ENCODE peak calls at places on chromosome 19, in four cellular contexts. One of them, this sample, is unnamed.

GRCh38 chr19:35533822-35534521 is 716 bp downstream of the GAPDHS start:
- DNase-seq in HepG2: peak; percentile 23
- DNase-seq in K562: no peak
- DNase-seq in GM12878: no peak
- DNase-seq in this sample: no peak

GRCh38 chr19:32296694-32297093 is 48.7 kb upstream of the ZNF507 start:
- DNase-seq in HepG2: no peak
- DNase-seq in K562: no peak
- DNase-seq in GM12878: no peak
- DNase-seq in this sample: no peak

GRCh38 chr19:42253245-42254082 is 1.5 kb downstream of the ERF start:
- DNase-seq in GM12878: no peak
- DNase-seq in HepG2: peak; percentile 59
- DNase-seq in K562: peak; percentile 87
- DNase-seq in this sample: peak; percentile 83

GRCh38 chr19:9009935-9010651 is at the start of gene MUC16:
- DNase-seq in K562: no peak
- DNase-seq in HepG2: no peak
- DNase-seq in GM12878: no peak
- DNase-seq in this sample: no peak

GRCh38 chr19:12937243-12938053 is 961 bp upstream of the CALR start:
- DNase-seq in HepG2: peak; percentile 43
- DNase-seq in K562: no peak
- DNase-seq in GM12878: no peak
- DNase-seq in this sample: peak; percentile 52

GRCh38 chr19:8391274-8392016 is 1.3 kb downstream of the RAB11B start:
- DNase-seq in GM12878: no peak
- DNase-seq in K562: no peak
- DNase-seq in HepG2: no peak
- DNase-seq in this sample: no peak

GRCh38 chr19:33868821-33869412 is 72.2 kb downstream of the KCTD15 start:
- DNase-seq in HepG2: no peak
- DNase-seq in GM12878: no peak
- DNase-seq in K562: no peak
- DNase-seq in this sample: peak; percentile 73

GRCh38 chr19:29564574-29565005 is 38.8 kb downstream of the VSTM2B start:
- DNase-seq in K562: no peak
- DNase-seq in GM12878: no peak
- DNase-seq in HepG2: no peak
- DNase-seq in this sample: no peak

GRCh38 chr19:8641908-8642547 is 11.6 kb downstream of the NFILZ start:
- DNase-seq in HepG2: peak; percentile 71
- DNase-seq in K562: peak; percentile 53
- DNase-seq in GM12878: no peak
- DNase-seq in this sample: peak; percentile 44

GRCh38 chr19:39307233-39307821 is 11.1 kb downstream of the IFNL1 start:
- DNase-seq in HepG2: no peak
- DNase-seq in GM12878: no peak
- DNase-seq in K562: peak; percentile 38
- DNase-seq in this sample: no peak

GRCh38 chr19:6087074-6087506 is 23.2 kb downstream of the RFX2 start:
- DNase-seq in GM12878: peak; percentile 40
- DNase-seq in HepG2: peak; percentile 75
- DNase-seq in K562: peak; percentile 49
- DNase-seq in this sample: peak; percentile 46

GRCh38 chr19:39599116-39599515 is 3.2 kb upstream of the LGALS13 start:
- DNase-seq in GM12878: no peak
- DNase-seq in HepG2: peak; percentile 30
- DNase-seq in K562: peak; percentile 16
- DNase-seq in this sample: no peak

GRCh38 chr19:37920591-37921450 is 13.8 kb downstream of the SIPA1L3 start:
- DNase-seq in HepG2: peak; percentile 49
- DNase-seq in GM12878: no peak
- DNase-seq in K562: no peak
- DNase-seq in this sample: no peak

GRCh38 chr19:18284710-18285430 is 3.4 kb upstream of the JUND start:
- DNase-seq in K562: no peak
- DNase-seq in GM12878: no peak
- DNase-seq in HepG2: no peak
- DNase-seq in this sample: no peak
- TF ChIP-seq CHD2 in K562: no peak
- TF ChIP-seq CHD2 in GM12878: no peak
- TF ChIP-seq CHD2 in HepG2: no peak
- TF ChIP-seq CHD2 in this sample: no peak

GRCh38 chr19:5026706-5027273 is 57.9 kb downstream of the KDM4B start:
- DNase-seq in GM12878: no peak
- DNase-seq in HepG2: no peak
- DNase-seq in K562: no peak
- DNase-seq in this sample: no peak
- TF ChIP-seq MXI1 in GM12878: no peak
- TF ChIP-seq MXI1 in HepG2: no peak
- TF ChIP-seq MXI1 in K562: no peak
- TF ChIP-seq MXI1 in this sample: no peak

DNA sequence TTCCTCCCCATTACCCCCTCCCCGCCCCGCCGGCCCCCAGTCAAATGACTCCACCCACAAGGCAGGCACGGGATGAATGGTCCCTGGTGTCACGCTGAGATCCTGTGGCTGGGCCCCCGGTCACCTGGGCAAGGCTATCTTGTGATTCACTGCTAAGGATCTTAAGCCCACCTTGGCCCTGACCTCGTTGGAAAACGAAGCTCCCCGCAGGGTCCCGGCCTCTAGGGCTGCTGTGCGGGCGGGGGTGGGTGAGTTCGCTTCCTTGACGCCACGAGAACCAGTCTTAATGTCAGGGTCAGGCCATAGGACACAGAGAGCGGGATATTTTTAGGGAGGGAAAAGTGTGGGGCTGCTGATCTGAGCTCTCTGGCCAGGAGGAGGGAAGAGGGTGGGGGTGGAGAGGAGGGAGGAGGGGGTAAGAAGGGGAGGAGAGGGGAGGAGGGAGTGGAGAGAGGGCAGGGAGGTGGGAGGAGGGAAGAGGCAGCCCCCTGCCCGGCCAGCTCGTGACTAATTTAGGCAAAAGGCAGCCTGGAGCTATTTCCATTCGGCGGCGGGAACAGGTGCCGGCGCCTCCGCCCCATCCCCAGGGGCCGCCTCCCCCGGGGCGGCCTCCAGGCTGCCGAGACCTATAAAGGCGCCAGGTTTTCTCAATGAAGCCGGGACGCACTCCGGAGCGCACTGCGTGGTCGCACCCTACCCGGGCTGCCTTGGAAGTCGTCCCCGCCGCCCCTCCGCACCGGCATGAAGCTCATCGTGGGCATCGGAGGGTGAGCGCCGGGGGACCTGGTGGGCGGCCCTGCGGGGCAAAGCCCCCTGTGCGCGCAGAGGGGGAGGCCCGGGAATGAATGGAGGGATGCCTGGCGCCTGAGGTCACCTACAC is at the start of gene NMRK2:
- DNase-seq in HepG2: no peak
- DNase-seq in K562: peak; percentile 37
- DNase-seq in GM12878: no peak
- DNase-seq in this sample: peak; percentile 65
- TF ChIP-seq CHD2 in HepG2: no peak
- TF ChIP-seq CHD2 in K562: no peak
- TF ChIP-seq CHD2 in GM12878: no peak
- TF ChIP-seq CHD2 in this sample: no peak

GRCh38 chr19:45294291-45295029 is 28.2 kb downstream of the CKM start:
- DNase-seq in GM12878: no peak
- DNase-seq in K562: no peak
- DNase-seq in HepG2: no peak
- DNase-seq in this sample: no peak
- TF ChIP-seq MXI1 in GM12878: no peak
- TF ChIP-seq MXI1 in K562: no peak
- TF ChIP-seq MXI1 in HepG2: no peak
- TF ChIP-seq MXI1 in this sample: no peak

GRCh38 chr19:4065430-4066175 is 1.1 kb downstream of the ZBTB7A start:
- DNase-seq in HepG2: peak; percentile 90
- DNase-seq in K562: peak; percentile 89
- DNase-seq in GM12878: peak; percentile 65
- DNase-seq in this sample: peak; percentile 99

GRCh38 chr19:4064073-4064550 is 2.6 kb downstream of the ZBTB7A start:
- DNase-seq in GM12878: no peak
- DNase-seq in HepG2: no peak
- DNase-seq in K562: no peak
- DNase-seq in this sample: peak; percentile 63

GRCh38 chr19:4066176-4066606 is 508 bp downstream of the ZBTB7A start:
- DNase-seq in HepG2: no peak
- DNase-seq in K562: no peak
- DNase-seq in GM12878: no peak
- DNase-seq in this sample: no peak

GRCh38 chr19:4063369-4064072 is 3.2 kb downstream of the ZBTB7A start:
- DNase-seq in K562: no peak
- DNase-seq in GM12878: no peak
- DNase-seq in HepG2: no peak
- DNase-seq in this sample: no peak

GRCh38 chr19:4064551-4065260 is 2.0 kb downstream of the ZBTB7A start:
- DNase-seq in HepG2: no peak
- DNase-seq in GM12878: no peak
- DNase-seq in K562: peak; percentile 76
- DNase-seq in this sample: peak; percentile 86
- TF ChIP-seq CHD2 in HepG2: no peak
- TF ChIP-seq CHD2 in GM12878: no peak
- TF ChIP-seq CHD2 in K562: no peak
- TF ChIP-seq CHD2 in this sample: no peak

GRCh38 chr19:10432736-10433130 is 12.4 kb downstream of the PDE4A start:
- DNase-seq in K562: no peak
- DNase-seq in GM12878: no peak
- DNase-seq in HepG2: no peak
- DNase-seq in this sample: no peak

GRCh38 chr19:10433131-10433536 is 12.8 kb downstream of the PDE4A start:
- DNase-seq in K562: peak; percentile 17
- DNase-seq in HepG2: no peak
- DNase-seq in GM12878: no peak
- DNase-seq in this sample: no peak

GRCh38 chr19:10430505-10431253 is 10.3 kb downstream of the PDE4A start:
- DNase-seq in HepG2: no peak
- DNase-seq in GM12878: no peak
- DNase-seq in K562: peak; percentile 88
- DNase-seq in this sample: peak; percentile 76

GRCh38 chr19:10431254-10431942 is 11.1 kb downstream of the PDE4A start:
- DNase-seq in K562: peak; percentile 56
- DNase-seq in GM12878: peak; percentile 61
- DNase-seq in HepG2: no peak
- DNase-seq in this sample: peak; percentile 46

GRCh38 chr19:10431943-10432735 is 11.8 kb downstream of the PDE4A start:
- DNase-seq in HepG2: no peak
- DNase-seq in GM12878: no peak
- DNase-seq in K562: peak; percentile 88
- DNase-seq in this sample: peak; percentile 68
- TF ChIP-seq MXI1 in HepG2: no peak
- TF ChIP-seq MXI1 in GM12878: peak; percentile 47
- TF ChIP-seq MXI1 in K562: peak; percentile 14
- TF ChIP-seq MXI1 in this sample: no peak

DNA sequence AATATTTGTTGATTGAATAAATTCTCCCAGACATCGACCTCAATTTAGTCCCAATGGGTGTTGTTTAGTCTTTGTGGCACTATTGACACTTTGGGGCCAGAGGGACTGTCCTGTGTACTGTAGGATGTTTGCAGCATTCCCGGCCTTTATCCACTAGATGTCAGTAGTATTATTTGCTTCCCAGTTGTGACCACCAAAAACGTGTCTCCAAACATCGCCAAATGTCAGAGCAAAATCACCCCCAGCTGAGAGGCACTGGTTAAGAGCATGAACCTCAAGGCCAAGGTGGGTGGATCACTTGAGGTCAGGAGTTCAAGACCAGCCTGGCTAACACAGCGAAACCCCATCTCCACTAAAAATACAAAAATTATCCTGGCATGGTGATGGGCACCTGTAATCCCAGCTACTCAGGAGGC is 15.4 kb downstream of the NLRP12 start:
- DNase-seq in HepG2: peak; percentile 68
- DNase-seq in K562: peak; percentile 1
- DNase-seq in GM12878: no peak
- DNase-seq in this sample: peak; percentile 49
- TF ChIP-seq CHD2 in HepG2: no peak
- TF ChIP-seq CHD2 in K562: no peak
- TF ChIP-seq CHD2 in GM12878: no peak
- TF ChIP-seq CHD2 in this sample: no peak

DNA sequence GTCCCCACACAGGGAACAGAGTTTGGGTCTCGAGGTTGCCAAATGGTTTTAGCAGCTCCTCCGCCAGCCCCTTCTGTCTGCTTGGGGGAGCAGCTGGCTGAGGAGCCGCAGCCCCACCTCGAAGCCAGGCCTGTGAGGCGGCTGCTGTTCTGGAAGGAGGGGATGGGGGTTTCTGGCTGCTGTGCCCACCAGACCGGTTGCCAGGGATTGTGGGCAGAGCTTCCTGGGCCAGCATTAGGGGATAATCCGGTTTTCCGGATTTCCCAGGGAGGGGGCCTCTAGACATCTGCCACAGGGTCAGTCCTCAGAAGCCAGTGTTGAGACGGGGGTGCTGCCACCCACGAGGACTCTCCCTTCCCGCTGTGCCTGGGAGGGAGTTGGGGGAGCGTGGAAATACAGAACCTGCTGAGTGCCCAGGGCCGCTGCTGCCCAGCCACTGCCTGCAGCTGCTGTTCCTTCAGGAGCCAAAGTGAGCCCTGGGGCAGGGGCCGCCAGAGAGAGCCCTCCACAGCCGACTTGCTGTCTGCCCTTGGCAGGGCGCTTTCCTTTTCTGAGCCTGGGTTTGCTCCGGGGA is 2.0 kb downstream of the CDC34 start:
- DNase-seq in K562: no peak
- DNase-seq in GM12878: no peak
- DNase-seq in HepG2: no peak
- DNase-seq in this sample: no peak
- TF ChIP-seq MXI1 in K562: no peak
- TF ChIP-seq MXI1 in GM12878: no peak
- TF ChIP-seq MXI1 in HepG2: no peak
- TF ChIP-seq MXI1 in this sample: no peak

GRCh38 chr19:17683078-17683477 is 5.1 kb downstream of the UNC13A start:
- DNase-seq in GM12878: no peak
- DNase-seq in K562: no peak
- DNase-seq in HepG2: no peak
- DNase-seq in this sample: no peak

GRCh38 chr19:17680235-17680722 is 7.9 kb downstream of the UNC13A start:
- DNase-seq in HepG2: no peak
- DNase-seq in K562: peak; percentile 89
- DNase-seq in GM12878: peak; percentile 27
- DNase-seq in this sample: no peak

GRCh38 chr19:17682273-17682672 is 5.9 kb downstream of the UNC13A start:
- DNase-seq in GM12878: no peak
- DNase-seq in HepG2: no peak
- DNase-seq in K562: no peak
- DNase-seq in this sample: no peak

GRCh38 chr19:17679526-17680234 is 8.5 kb downstream of the UNC13A start:
- DNase-seq in HepG2: no peak
- DNase-seq in GM12878: no peak
- DNase-seq in K562: no peak
- DNase-seq in this sample: no peak

GRCh38 chr19:17681505-17682125 is 6.5 kb downstream of the UNC13A start:
- DNase-seq in GM12878: no peak
- DNase-seq in HepG2: no peak
- DNase-seq in K562: peak; percentile 91
- DNase-seq in this sample: no peak
- TF ChIP-seq CHD2 in GM12878: no peak
- TF ChIP-seq CHD2 in HepG2: no peak
- TF ChIP-seq CHD2 in K562: no peak
- TF ChIP-seq CHD2 in this sample: no peak

This sample was measured in SK-N-SH.